ENCODE peak calls at places on chromosome 20, in seven cellular contexts. N is neural crest cell, G is AG10803, K is IMR-90, P is OCI-LY7, R is colonic mucosa, O is RWPE1. F is an unnamed sample.

GRCh38 chr20:51514836-51515235 is 27.7 kb downstream of the NFATC2 start:
- DNase-seq in K (no peak), P (no peak), G (no peak), O (no peak), R (no peak), N (no peak), F (no peak)

GRCh38 chr20:10521068-10521834 is 86.1 kb downstream of the SLX4IP start:
- DNase-seq in R (no peak), P (no peak), K (peak; percentile 89), G (peak; percentile 72), N (no peak), O (peak; percentile 49), F (no peak)

GRCh38 chr20:54526801-54527200 is 51.4 kb downstream of the DOK5 start:
- DNase-seq in P (no peak), O (no peak), G (no peak), K (no peak), N (no peak), R (no peak), F (no peak)

GRCh38 chr20:41475507-41475906 is 108.9 kb upstream of the EMILIN3 start:
- DNase-seq in K (no peak), O (no peak), R (no peak), P (no peak), N (no peak), G (peak; percentile 40), F (no peak)

GRCh38 chr20:7924692-7925091 is 15.6 kb downstream of the HAO1 start:
- DNase-seq in N (no peak), O (peak; percentile 38), K (peak; percentile 97), G (peak; percentile 89), R (no peak), P (no peak), F (no peak)

GRCh38 chr20:46610145-46610544 is 41.1 kb downstream of the SLC13A3 start:
- DNase-seq in K (no peak), R (no peak), N (no peak), G (no peak), P (no peak), O (no peak), F (no peak)

GRCh38 chr20:47030271-47030810 is 135.7 kb downstream of the EYA2 start:
- DNase-seq in R (no peak), G (no peak), N (no peak), P (no peak), K (no peak), O (no peak), F (no peak)

GRCh38 chr20:59402697-59403096 is 102.3 kb downstream of the EDN3 start:
- DNase-seq in P (no peak), R (no peak), G (no peak), K (no peak), O (no peak), N (no peak), F (no peak)

GRCh38 chr20:53884859-53885654 is 185.3 kb downstream of the BCAS1 start:
- DNase-seq in R (no peak), N (no peak), G (no peak), O (no peak), K (no peak), P (no peak), F (peak; percentile 58)

GRCh38 chr20:64109390-64109747 is 2.0 kb upstream of the NPBWR2 start:
- DNase-seq in G (no peak), O (no peak), R (no peak), P (no peak), K (no peak), N (no peak), F (no peak)

GRCh38 chr20:723756-724155 is 44.5 kb downstream of the SLC52A3 start:
- DNase-seq in G (no peak), O (peak; percentile 29), R (no peak), N (no peak), P (no peak), K (no peak), F (peak; percentile 18)

GRCh38 chr20:10034717-10035571 is at the start of gene ANKEF1:
- DNase-seq in K (peak; percentile 2), G (peak; percentile 37), R (peak; percentile 88), N (peak; percentile 57), O (peak; percentile 84), P (peak; percentile 86), F (peak; percentile 87)

GRCh38 chr20:51500311-51500710 is 42.2 kb downstream of the NFATC2 start:
- DNase-seq in K (no peak), P (peak; percentile 13), O (peak; percentile 87), N (no peak), G (no peak), R (no peak), F (peak; percentile 67)

GRCh38 chr20:621115-621756 is 11.1 kb upstream of the TCF15 start:
- DNase-seq in K (peak; percentile 4), N (no peak), O (peak; percentile 25), R (no peak), G (peak; percentile 28), P (no peak), F (no peak)

GRCh38 chr20:8657664-8658063 is 411.2 kb upstream of the PLCB4 start:
- DNase-seq in R (no peak), O (no peak), G (no peak), K (no peak), N (no peak), P (no peak), F (no peak)

GRCh38 chr20:63224272-63225081 is 8.5 kb upstream of the YTHDF1 start:
- DNase-seq in P (no peak), O (peak; percentile 63), K (peak; percentile 44), R (no peak), N (no peak), G (peak; percentile 28), F (no peak)

GRCh38 chr20:54107600-54108393 is 37.4 kb upstream of the BCAS1 start:
- DNase-seq in P (no peak), R (peak; percentile 30), N (no peak), K (no peak), G (no peak), O (no peak), F (no peak)

GRCh38 chr20:50217207-50217949 is 26.7 kb downstream of the CEBPB start:
- DNase-seq in O (no peak), N (no peak), P (no peak), R (no peak), K (no peak), G (no peak), F (no peak)

GRCh38 chr20:53933232-53933846 is 137.1 kb downstream of the BCAS1 start:
- DNase-seq in N (no peak), G (no peak), P (no peak), R (no peak), O (no peak), K (no peak), F (no peak)

GRCh38 chr20:10875653-10876052 is 201.9 kb upstream of the JAG1 start:
- DNase-seq in P (no peak), O (no peak), G (no peak), K (no peak), N (no peak), R (no peak), F (no peak)

GRCh38 chr20:31864521-31865400 is 5.6 kb downstream of the DUSP15 start:
- DNase-seq in P (no peak), R (no peak), K (no peak), N (no peak), G (no peak), O (no peak), F (peak; percentile 50)

GRCh38 chr20:49046087-49046900 is at the start of gene CSE1L:
- DNase-seq in K (peak; percentile 94), G (peak; percentile 93), P (peak; percentile 96), R (peak; percentile 95), O (peak; percentile 99), N (peak; percentile 94), F (peak; percentile 92)
- TF ChIP-seq CTCF in K (no peak), G (no peak), P (no peak), R (no peak), O (no peak), N (peak; percentile 37), F (no peak)

GRCh38 chr20:25227317-25227831 is 20.5 kb upstream of the PYGB start:
- DNase-seq in G (peak; percentile 81), O (peak; percentile 61), K (peak; percentile 40), N (no peak), R (no peak), P (no peak), F (no peak)
- TF ChIP-seq CTCF in G (no peak), O (no peak), K (no peak), N (no peak), R (no peak), P (no peak), F (no peak)

GRCh38 chr20:61417221-61417941 is 165.3 kb downstream of the CDH4 start:
- DNase-seq in K (no peak), N (no peak), R (no peak), O (no peak), P (no peak), G (no peak), F (no peak)

GRCh38 chr20:61414455-61414991 is 162.5 kb downstream of the CDH4 start:
- DNase-seq in G (no peak), N (no peak), R (no peak), O (no peak), P (no peak), K (no peak), F (no peak)

GRCh38 chr20:61416546-61416945 is 164.5 kb downstream of the CDH4 start:
- DNase-seq in G (no peak), R (no peak), P (no peak), N (no peak), O (no peak), K (no peak), F (no peak)

GRCh38 chr20:61411743-61412142 is 159.7 kb downstream of the CDH4 start:
- DNase-seq in G (no peak), K (no peak), P (no peak), O (no peak), R (no peak), N (no peak), F (no peak)

DNA sequence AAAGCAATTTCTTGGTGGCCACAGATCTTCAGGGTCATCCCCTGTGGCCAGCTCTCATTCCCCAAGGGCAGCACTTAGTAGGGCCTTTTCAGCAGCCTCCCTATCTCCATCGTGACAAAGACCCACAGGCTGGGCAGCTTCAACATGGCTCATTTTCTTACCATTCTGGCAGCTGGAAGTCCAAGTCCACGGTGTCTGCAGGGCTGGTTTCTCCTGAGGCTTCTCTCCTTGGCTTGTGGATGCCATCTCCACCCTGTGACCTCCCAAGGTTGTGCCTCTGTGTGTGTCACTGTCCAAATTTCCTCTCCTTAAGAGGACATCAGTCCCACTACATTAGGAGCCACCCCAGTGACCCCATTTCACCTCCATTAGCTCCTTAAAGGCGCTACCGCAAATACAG is 161.7 kb downstream of the CDH4 start:
- DNase-seq in R (no peak), K (no peak), N (no peak), P (no peak), G (no peak), O (no peak), F (no peak)
- TF ChIP-seq CTCF in R (no peak), K (no peak), N (no peak), P (no peak), G (no peak), O (no peak), F (no peak)

DNA sequence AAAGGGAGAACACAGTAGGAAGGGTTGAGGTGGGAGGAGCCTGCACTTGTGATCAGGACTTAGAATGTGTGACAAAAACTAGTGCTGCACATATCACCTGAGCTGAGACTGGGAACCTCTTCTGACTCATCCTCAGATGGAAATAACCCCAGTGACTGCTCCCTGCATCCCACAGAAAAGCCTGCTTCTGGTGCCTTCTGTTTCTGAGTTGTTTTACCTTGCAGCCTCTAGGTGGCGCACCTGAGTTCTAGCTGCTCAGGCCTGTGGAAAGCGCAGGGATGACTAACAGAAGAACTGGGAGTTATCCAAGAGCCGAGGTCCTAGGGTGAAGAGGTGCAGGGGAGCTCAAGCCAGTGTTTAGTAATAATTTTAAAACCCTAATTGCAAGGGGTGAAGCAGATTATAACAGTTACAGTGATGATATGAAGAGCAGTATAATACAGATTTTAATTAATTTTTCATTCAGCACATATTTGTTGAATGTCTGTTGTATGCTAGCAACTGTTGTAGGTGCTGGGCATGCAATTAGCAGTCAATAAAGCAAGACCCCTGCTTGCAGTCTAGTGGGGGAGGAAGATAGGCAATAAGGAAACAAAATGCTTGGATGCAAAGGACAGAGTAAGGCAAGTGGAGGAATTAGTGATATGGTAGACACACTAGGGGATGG is 302.5 kb downstream of the DHX35 start:
- DNase-seq in O (peak; percentile 97), N (peak; percentile 71), P (peak; percentile 46), G (peak; percentile 79), R (peak; percentile 35), K (peak; percentile 71), F (peak; percentile 70)
- TF ChIP-seq CTCF in O (peak; percentile 98), N (peak; percentile 91), P (peak; percentile 96), G (peak; percentile 96), R (peak; percentile 75), K (peak; percentile 68), F (no peak)

F was measured in lower leg skin.